ENCODE peak calls at places on chromosome 3, in eight cellular contexts. J is AG10803, B is cardiac muscle cell, L is astrocyte of the cerebellum, X is transverse colon, W is lower leg skin, P is PC-3, Z is mesendoderm. Y is an unnamed sample.

GRCh38 chr3:127747751-127748521 is 74.4 kb downstream of the MGLL start:
- DNase-seq in W (peak; percentile 95), X (peak; percentile 71), J (peak; percentile 88), P (peak; percentile 92), B (peak; percentile 74), Z (peak; percentile 13), L (no peak), Y (peak; percentile 67)

GRCh38 chr3:171462224-171462623 is 2.0 kb upstream of the TNIK start:
- DNase-seq in W (no peak), Z (peak; percentile 87), X (no peak), B (no peak), J (no peak), L (no peak), P (no peak), Y (no peak)

GRCh38 chr3:182078314-182078713 is 366.6 kb downstream of the SOX2 start:
- DNase-seq in P (no peak), W (no peak), J (no peak), Z (no peak), B (no peak), X (no peak), L (no peak), Y (no peak)

GRCh38 chr3:71101014-71101413 is 482.5 kb downstream of the FOXP1 start:
- DNase-seq in X (no peak), B (no peak), L (no peak), W (no peak), P (peak; percentile 93), Z (peak; percentile 43), J (peak; percentile 73), Y (no peak)

GRCh38 chr3:37183375-37183831 is 9.0 kb upstream of the LRRFIP2 start:
- DNase-seq in P (peak; percentile 99), J (peak; percentile 97), L (peak; percentile 94), X (no peak), B (peak; percentile 94), W (no peak), Z (peak; percentile 31), Y (peak; percentile 84)

GRCh38 chr3:129360705-129361460 is 67.6 kb downstream of the EFCAB12 start:
- DNase-seq in L (no peak), X (no peak), P (no peak), W (no peak), Z (peak; percentile 83), J (no peak), B (peak; percentile 58), Y (no peak)

GRCh38 chr3:187695434-187695833 is 6.9 kb downstream of the RTP2 start:
- DNase-seq in W (no peak), P (no peak), J (no peak), X (no peak), L (no peak), Z (no peak), B (peak; percentile 32), Y (no peak)

GRCh38 chr3:195065142-195065863 is 205.7 kb downstream of the XXYLT1 start:
- DNase-seq in Z (no peak), W (no peak), B (no peak), X (no peak), P (no peak), J (no peak), L (no peak), Y (no peak)

GRCh38 chr3:30437172-30437571 is 169.2 kb upstream of the TGFBR2 start:
- DNase-seq in Z (peak; percentile 16), P (no peak), B (peak; percentile 91), J (peak; percentile 78), X (peak; percentile 11), L (no peak), W (peak; percentile 82), Y (peak; percentile 95)

GRCh38 chr3:160822931-160823330 is 66.9 kb downstream of the PPM1L start:
- DNase-seq in L (no peak), B (no peak), W (no peak), X (no peak), J (no peak), Z (no peak), P (no peak), Y (no peak)

GRCh38 chr3:43035801-43036340 is 56.8 kb downstream of the GASK1A start:
- DNase-seq in X (no peak), B (no peak), P (no peak), L (no peak), Z (no peak), J (no peak), W (no peak), Y (no peak)

GRCh38 chr3:13785853-13786455 is 93.9 kb downstream of the WNT7A start:
- DNase-seq in W (no peak), X (no peak), J (no peak), B (no peak), P (no peak), Z (no peak), L (no peak), Y (no peak)

GRCh38 chr3:187686874-187687273 is 15.5 kb downstream of the RTP2 start:
- DNase-seq in P (no peak), J (no peak), Z (no peak), B (no peak), W (no peak), X (no peak), L (no peak), Y (no peak)

GRCh38 chr3:13110678-13111116 is 37.5 kb upstream of the IQSEC1 start:
- DNase-seq in L (no peak), P (peak; percentile 95), Z (peak; percentile 18), B (no peak), J (peak; percentile 11), X (peak; percentile 67), W (no peak), Y (no peak)

GRCh38 chr3:54691230-54691900 is 236.5 kb downstream of the LRTM1 start:
- DNase-seq in X (no peak), B (peak; percentile 59), J (no peak), W (no peak), Z (no peak), P (no peak), L (peak; percentile 44), Y (no peak)

GRCh38 chr3:46632792-46633191 is 20.5 kb downstream of the FAM240A start:
- DNase-seq in P (no peak), L (no peak), W (no peak), X (no peak), J (no peak), Z (no peak), B (peak; percentile 21), Y (no peak)

GRCh38 chr3:126053513-126053912 is 30.4 kb downstream of the SLC41A3 start:
- DNase-seq in X (no peak), L (no peak), B (no peak), P (peak; percentile 3), W (no peak), J (no peak), Z (no peak), Y (no peak)

GRCh38 chr3:59426851-59427565 is 377.2 kb upstream of the CFAP20DC start:
- DNase-seq in W (no peak), P (peak; percentile 70), L (peak; percentile 41), Z (no peak), X (no peak), B (peak; percentile 61), J (peak; percentile 97), Y (peak; percentile 39)

GRCh38 chr3:149667576-149667975 is 9.8 kb upstream of the WWTR1 start:
- DNase-seq in Z (no peak), J (peak; percentile 30), L (no peak), W (no peak), P (no peak), X (no peak), B (no peak), Y (no peak)

GRCh38 chr3:134568790-134569189 is 82.0 kb downstream of the KY start:
- DNase-seq in P (no peak), B (no peak), W (no peak), Z (no peak), L (no peak), X (no peak), J (no peak), Y (no peak)

GRCh38 chr3:139738697-139739096 is 60.9 kb upstream of the NMNAT3 start:
- DNase-seq in L (no peak), W (no peak), X (no peak), P (no peak), J (no peak), Z (no peak), B (no peak), Y (no peak)

GRCh38 chr3:191353022-191353777 is 22.9 kb upstream of the UTS2B start:
- DNase-seq in J (no peak), Z (no peak), P (no peak), L (no peak), W (no peak), X (no peak), B (no peak), Y (no peak)
- H3K4me3 ChIP-seq in J (no peak overlapping the region), Z (no peak overlapping the region), P (no peak overlapping the region), L (no peak overlapping the region), W (no peak overlapping the region), X (no peak overlapping the region), B (no peak overlapping the region), Y (no peak overlapping the region)

GRCh38 chr3:141739731-141740130 is 1.6 kb downstream of the RNF7 start:
- DNase-seq in L (no peak), J (no peak), X (no peak), Z (no peak), W (no peak), B (no peak), P (no peak), Y (no peak)
- H3K4me3 ChIP-seq in L (peak overlapping the region; percentile 86), J (peak overlapping the region; percentile 92), X (peak overlapping the region; percentile 82), Z (no peak overlapping the region), W (no peak overlapping the region), B (peak overlapping the region; percentile 91), P (peak overlapping the region; percentile 95), Y (peak overlapping the region; percentile 95)

GRCh38 chr3:49928511-49929017 is 1.0 kb downstream of the MON1A start:
- DNase-seq in X (peak; percentile 46), P (no peak), W (no peak), B (no peak), J (no peak), L (no peak), Z (peak; percentile 60), Y (no peak)
- H3K4me3 ChIP-seq in X (no peak overlapping the region), P (peak overlapping the region; percentile 94), W (no peak overlapping the region), B (no peak overlapping the region), J (peak overlapping the region; percentile 30), L (peak overlapping the region; percentile 80), Z (no peak overlapping the region), Y (peak overlapping the region; percentile 88)

GRCh38 chr3:186362988-186363387 is 954 bp upstream of the DGKG start:
- DNase-seq in B (no peak), P (no peak), L (no peak), W (no peak), X (no peak), J (no peak), Z (no peak), Y (no peak)

GRCh38 chr3:186361246-186361611 is 805 bp downstream of the DGKG start:
- DNase-seq in B (no peak), J (no peak), X (no peak), Z (peak; percentile 5), L (no peak), W (no peak), P (no peak), Y (no peak)

GRCh38 chr3:186361612-186362408 is at the start of gene DGKG:
- DNase-seq in Z (no peak), X (peak; percentile 49), W (no peak), J (no peak), B (peak; percentile 9), L (no peak), P (peak; percentile 29), Y (no peak)

GRCh38 chr3:186360779-186361178 is 1.3 kb downstream of the DGKG start:
- DNase-seq in B (no peak), L (no peak), P (no peak), X (no peak), J (no peak), Z (peak; percentile 22), W (no peak), Y (no peak)

GRCh38 chr3:186362409-186362757 is 349 bp upstream of the DGKG start:
- DNase-seq in W (no peak), P (no peak), J (no peak), Z (no peak), B (no peak), L (no peak), X (no peak), Y (no peak)
- H3K4me3 ChIP-seq in W (peak overlapping the region; percentile 31), P (peak overlapping the region; percentile 59), J (peak overlapping the region; percentile 15), Z (no peak overlapping the region), B (peak overlapping the region; percentile 38), L (peak overlapping the region; percentile 42), X (peak overlapping the region; percentile 39), Y (peak overlapping the region; percentile 32)

Y was measured in skeletal muscle cell.